ENCODE peak calls at places on chromosomes 2 and 18, in six cellular contexts. G is heart left ventricle, K is breast epithelium, D is adrenal gland, V is ovary, S is IMR-90. T is an unnamed sample.

GRCh38 chr2:145484443-145485086 is 964.6 kb upstream of the ZEB2 start:
- DNase-seq in G (no peak), K (no peak), D (no peak), V (no peak), S (peak), T (peak)

GRCh38 chr2:9287400-9288059 is 80.9 kb downstream of the ASAP2 start:
- DNase-seq in G (no peak), K (no peak), D (no peak), V (no peak), S (peak), T (no peak)

GRCh38 chr2:199457147-199458016 is at the start of gene SATB2:
- DNase-seq in G (no peak), K (no peak), D (peak), V (peak), S (peak), T (peak)

GRCh38 chr2:18777250-18777812 is 188.0 kb upstream of the NT5C1B start:
- DNase-seq in G (no peak), K (no peak), D (no peak), V (no peak), S (no peak), T (no peak)

GRCh38 chr18:76553715-76554603 is 58.9 kb upstream of the ZNF516 start:
- DNase-seq in G (no peak), K (no peak), D (no peak), V (no peak), S (peak), T (no peak)

GRCh38 chr2:101754613-101755012 is 57.1 kb downstream of the MAP4K4 start:
- DNase-seq in G (no peak), K (no peak), D (no peak), V (no peak), S (peak), T (no peak)

GRCh38 chr2:179966778-179967394 is 40.2 kb downstream of the CWC22 start:
- DNase-seq in G (no peak), K (no peak), D (no peak), V (no peak), S (no peak), T (no peak)

GRCh38 chr2:45652090-45653050 is 895 bp downstream of the PRKCE start:
- DNase-seq in G (peak), K (no peak), D (peak), V (peak), S (peak), T (no peak)

GRCh38 chr2:60808330-60808801 is 52.3 kb downstream of the PAPOLG start:
- DNase-seq in G (no peak), K (no peak), D (no peak), V (no peak), S (no peak), T (peak)

GRCh38 chr18:73684651-73685050 is 463.0 kb downstream of the FBXO15 start:
- DNase-seq in G (no peak), K (no peak), D (no peak), V (no peak), S (peak), T (no peak)

GRCh38 chr2:25279091-25279651 is 62.6 kb downstream of the DNMT3A start:
- DNase-seq in G (peak), K (no peak), D (peak), V (peak), S (no peak), T (peak)

GRCh38 chr2:147543056-147543455 is 301.8 kb upstream of the ACVR2A start:
- DNase-seq in G (no peak), K (no peak), D (no peak), V (no peak), S (peak), T (no peak)

GRCh38 chr2:155377178-155377780 is 678.8 kb downstream of the KCNJ3 start:
- DNase-seq in G (no peak), K (no peak), D (no peak), V (no peak), S (peak), T (peak)

GRCh38 chr18:8040021-8040420 is 472.9 kb downstream of the PTPRM start:
- DNase-seq in G (no peak), K (no peak), D (no peak), V (no peak), S (no peak), T (no peak)

GRCh38 chr2:199055336-199055735 is 402.4 kb downstream of the SATB2 start:
- DNase-seq in G (no peak), K (no peak), D (no peak), V (no peak), S (peak), T (no peak)

GRCh38 chr2:212282596-212283330 is 255.8 kb downstream of the ERBB4 start:
- DNase-seq in G (no peak), K (no peak), D (no peak), V (no peak), S (no peak), T (no peak)

GRCh38 chr18:36143391-36143790 is 13.7 kb downstream of the ELP2 start:
- DNase-seq in G (no peak), K (no peak), D (no peak), V (no peak), S (no peak), T (no peak)

GRCh38 chr2:7014201-7014640 is 97.0 kb downstream of the RNF144A start:
- DNase-seq in G (no peak), K (no peak), D (no peak), V (no peak), S (no peak), T (peak)

GRCh38 chr18:21203096-21203495 is 38.9 kb upstream of the GREB1L start:
- DNase-seq in G (no peak), K (no peak), D (no peak), V (no peak), S (no peak), T (no peak)

GRCh38 chr18:76398899-76399612 is 96.0 kb downstream of the ZNF516 start:
- DNase-seq in G (peak), K (peak), D (peak), V (peak), S (peak), T (peak)

GRCh38 chr2:120993661-120994060 is 258.0 kb downstream of the GLI2 start:
- DNase-seq in G (no peak), K (no peak), D (peak), V (no peak), S (no peak), T (no peak)

GRCh38 chr18:57839942-57840381 is 36.8 kb upstream of the ATP8B1 start:
- DNase-seq in G (no peak), K (no peak), D (no peak), V (no peak), S (peak), T (no peak)

GRCh38 chr2:29014811-29015414 is 33.8 kb downstream of the TOGARAM2 start:
- DNase-seq in G (peak), K (no peak), D (no peak), V (no peak), S (peak), T (no peak)

GRCh38 chr2:30217644-30218361 is 13.5 kb upstream of the LBH start:
- DNase-seq in G (peak), K (peak), D (no peak), V (no peak), S (no peak), T (no peak)
- TF ChIP-seq POLR2A in G (no peak), K (no peak), D (no peak), V (no peak), S (no peak), T (no peak)

GRCh38 chr2:136116813-136117390 is 1.0 kb downstream of the CXCR4 start:
- DNase-seq in G (peak), K (no peak), D (peak), V (peak), S (no peak), T (peak)

GRCh38 chr2:136119717-136120675 is 2.0 kb upstream of the CXCR4 start:
- DNase-seq in G (no peak), K (no peak), D (no peak), V (no peak), S (no peak), T (no peak)

GRCh38 chr2:136118819-136119716 is 1.1 kb upstream of the CXCR4 start:
- DNase-seq in G (peak), K (no peak), D (peak), V (peak), S (no peak), T (peak)

GRCh38 chr2:136117391-136117841 is 533 bp downstream of the CXCR4 start:
- DNase-seq in G (peak), K (no peak), D (peak), V (peak), S (peak), T (peak)

GRCh38 chr2:136117909-136118818 is at the start of gene CXCR4:
- DNase-seq in G (peak), K (peak), D (peak), V (peak), S (peak), T (peak)
- TF ChIP-seq POLR2A in G (peak), K (peak), D (peak), V (no peak), S (no peak), T (no peak)

GRCh38 chr2:24123212-24124002 is at the start of the genes FAM228B and PFN4:
- DNase-seq in G (peak), K (peak), D (peak), V (peak), S (peak), T (peak)
- TF ChIP-seq POLR2A in G (peak), K (no peak), D (peak), V (peak), S (peak), T (peak)

DNA sequence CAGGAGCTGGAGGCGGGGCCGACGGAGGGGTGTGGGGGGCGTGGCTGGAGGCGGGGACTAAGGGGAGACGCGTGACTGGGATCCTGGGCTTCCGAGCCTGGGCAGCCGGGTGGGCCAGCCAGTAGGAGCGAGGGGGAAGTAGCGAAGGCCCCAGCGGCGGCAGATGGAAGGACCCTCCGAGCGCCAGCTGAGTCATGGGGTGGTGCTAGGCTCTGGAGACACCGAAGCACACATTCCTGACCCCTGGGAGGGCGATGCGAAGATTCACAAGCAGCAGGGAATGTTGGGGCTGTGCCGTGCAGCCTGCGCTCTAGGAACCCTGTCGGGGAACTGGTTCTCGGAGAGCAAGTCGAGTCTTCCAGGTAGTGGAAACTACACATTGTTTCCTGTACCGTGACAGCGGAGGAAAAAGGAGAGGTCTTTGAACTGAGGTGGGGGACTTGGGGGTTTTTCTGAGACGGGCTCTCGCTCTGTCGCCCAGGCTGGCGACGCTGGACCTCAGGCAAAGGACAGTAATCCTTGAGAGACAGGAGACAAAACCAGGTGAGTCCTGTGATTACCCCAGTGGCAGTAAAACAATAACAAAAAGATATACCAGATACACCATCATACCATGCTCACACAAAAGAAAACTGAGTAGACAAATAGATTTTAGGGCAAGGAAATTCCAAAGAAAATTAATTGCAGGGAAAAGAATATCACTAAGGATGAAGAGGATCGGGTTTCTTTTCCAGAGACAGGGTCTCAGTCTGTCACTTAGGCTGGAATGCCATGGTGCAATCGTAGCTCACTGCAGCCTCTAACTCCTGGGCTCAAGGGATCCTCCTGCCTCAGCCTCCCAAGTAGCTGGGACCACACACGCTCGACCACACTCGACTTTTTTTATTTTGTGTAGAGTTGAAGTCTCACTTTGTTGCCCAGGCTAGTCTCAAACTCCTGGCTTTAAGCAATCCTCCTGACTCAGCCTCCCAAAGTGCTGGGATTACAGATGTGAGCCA is 828 bp upstream of the AFG3L2 start:
- DNase-seq in G (no peak), K (no peak), D (no peak), V (no peak), S (no peak), T (no peak)
- TF ChIP-seq POLR2A in G (peak), K (no peak), D (peak), V (no peak), S (peak), T (peak)

DNA sequence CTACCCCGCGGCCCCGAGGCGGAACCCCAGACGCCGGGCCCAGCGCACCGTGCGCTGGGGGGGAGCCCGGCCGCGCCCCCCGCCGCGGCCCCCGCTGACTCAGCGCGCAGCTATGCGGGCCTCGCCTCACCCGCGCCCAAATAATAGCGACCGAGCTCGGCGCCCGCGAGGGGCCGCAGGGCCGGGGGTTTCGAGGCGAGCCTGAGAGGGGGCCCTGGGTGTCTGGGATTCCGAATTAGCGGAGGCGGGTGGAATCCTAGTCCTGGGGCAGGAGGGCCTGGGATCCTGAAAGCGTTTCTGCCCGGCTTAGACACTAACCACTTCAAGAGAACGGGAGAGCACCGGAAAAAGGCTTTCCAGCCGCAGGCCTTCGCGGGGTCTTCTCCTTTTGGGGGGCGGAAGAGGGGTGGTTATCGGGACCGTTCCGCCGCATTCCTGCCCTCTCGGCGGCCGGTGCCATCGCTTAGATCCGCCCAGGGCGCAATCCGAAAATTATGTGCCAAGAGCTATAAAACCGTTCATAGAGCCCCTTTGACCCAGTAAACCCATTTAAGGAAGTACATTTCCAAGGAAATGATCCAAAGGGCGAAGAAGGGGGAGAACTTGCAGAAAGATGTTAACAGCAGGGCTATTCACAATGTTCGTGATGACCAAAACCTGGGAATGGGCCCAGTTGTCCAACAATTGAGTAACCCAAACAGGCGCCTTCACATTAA is 678 bp upstream of the ROCK2 start:
- DNase-seq in G (peak), K (no peak), D (peak), V (peak), S (peak), T (peak)
- TF ChIP-seq POLR2A in G (peak), K (peak), D (no peak), V (no peak), S (peak), T (peak)

GRCh38 chr2:135064149-135064548 is 12.1 kb downstream of the RAB3GAP1 start:
- DNase-seq in G (no peak), K (no peak), D (no peak), V (no peak), S (no peak), T (no peak)
- TF ChIP-seq POLR2A in G (no peak), K (no peak), D (no peak), V (no peak), S (no peak), T (no peak)

GRCh38 chr2:191272064-191272463 is 26.9 kb downstream of the MYO1B start:
- DNase-seq in G (no peak), K (no peak), D (no peak), V (no peak), S (no peak), T (no peak)

GRCh38 chr2:191270303-191271178 is 25.3 kb downstream of the MYO1B start:
- DNase-seq in G (no peak), K (no peak), D (no peak), V (no peak), S (no peak), T (no peak)

GRCh38 chr2:191266201-191266600 is 21.0 kb downstream of the MYO1B start:
- DNase-seq in G (no peak), K (no peak), D (no peak), V (no peak), S (peak), T (no peak)

GRCh38 chr2:191265311-191266170 is 20.3 kb downstream of the MYO1B start:
- DNase-seq in G (peak), K (no peak), D (no peak), V (peak), S (peak), T (no peak)

DNA sequence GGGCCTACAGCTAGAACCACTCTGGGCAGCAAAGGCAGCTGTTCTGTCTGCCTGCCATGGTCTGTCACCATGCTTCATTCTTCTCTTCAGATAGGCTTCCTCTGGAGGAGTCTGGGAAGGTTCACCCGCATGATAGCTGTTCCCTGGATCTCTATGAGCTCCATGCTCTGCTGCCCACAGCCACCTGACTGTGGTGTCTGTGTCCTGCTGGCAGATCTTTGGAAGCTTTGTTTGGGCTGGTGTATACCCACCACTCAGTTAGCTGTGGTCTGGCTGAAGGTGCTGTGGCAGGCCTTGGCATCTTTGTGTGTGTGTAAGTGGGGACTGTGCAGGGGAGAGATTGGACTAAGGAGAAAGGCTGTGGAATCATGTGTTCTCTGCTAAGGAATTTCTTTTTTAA is 23.4 kb downstream of the MYO1B start:
- DNase-seq in G (no peak), K (no peak), D (no peak), V (no peak), S (no peak), T (no peak)
- TF ChIP-seq POLR2A in G (no peak), K (no peak), D (no peak), V (no peak), S (no peak), T (no peak)

DNA sequence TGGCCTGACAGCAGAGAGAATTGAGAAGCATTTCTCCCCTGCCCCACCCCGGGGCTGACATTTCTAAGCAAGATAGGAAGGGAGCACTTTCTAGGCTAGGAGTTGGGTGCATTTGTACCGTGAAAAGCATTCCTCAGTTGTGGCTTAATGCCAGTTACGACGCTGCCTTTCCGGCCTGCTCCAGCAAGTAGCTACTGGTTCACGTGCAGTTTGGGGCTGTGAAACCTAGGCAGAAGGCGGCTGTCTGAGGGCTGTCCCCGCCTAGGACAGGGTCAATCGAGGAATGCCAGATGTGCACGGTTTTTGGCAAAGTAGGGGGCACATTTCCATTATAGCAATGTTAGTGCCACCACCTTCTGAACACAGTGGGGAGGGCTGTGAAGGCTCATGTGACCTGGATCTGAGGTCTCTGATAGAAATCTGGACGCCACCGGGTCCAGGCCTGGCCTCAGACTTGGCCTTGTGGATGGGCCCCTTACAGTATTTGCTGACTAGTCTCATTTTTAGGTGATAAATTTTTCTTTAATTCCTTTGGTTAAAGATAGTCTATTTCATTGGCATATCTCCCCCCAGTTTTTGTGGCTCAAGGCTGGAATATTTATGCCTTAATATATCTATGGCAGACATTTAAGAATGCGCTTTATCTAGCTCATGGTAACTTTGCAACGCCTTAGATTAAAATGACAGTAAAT is 78.6 kb downstream of the LPIN1 start:
- DNase-seq in G (peak), K (no peak), D (peak), V (peak), S (no peak), T (no peak)
- TF ChIP-seq POLR2A in G (no peak), K (no peak), D (no peak), V (no peak), S (no peak), T (no peak)